ENCODE peak calls at places on chromosomes 3 and 15, in nine cellular contexts. One of them, this sample, is unnamed.

GRCh38 chr3:13317596-13318320 is 102.4 kb downstream of the NUP210 start:
- DNase-seq in retina: no peak
- DNase-seq in Right ventricle myocardium superior: no peak
- DNase-seq in activated naive CD4-positive, alpha-beta T cell treated with anti-CD3 and anti-CD28 coated beads for 36 hours: no peak
- DNase-seq in nucleus accumbens: no peak
- DNase-seq in T-helper 2 cell: no peak
- DNase-seq in BE2C: no peak
- DNase-seq in amniotic stem cell: no peak
- DNase-seq in naive thymus-derived CD8-positive, alpha-beta T cell: no peak
- DNase-seq in this sample: no peak

GRCh38 chr3:98994128-98994762 is 92.8 kb upstream of the DCBLD2 start:
- DNase-seq in retina: peak
- DNase-seq in Right ventricle myocardium superior: no peak
- DNase-seq in activated naive CD4-positive, alpha-beta T cell treated with anti-CD3 and anti-CD28 coated beads for 36 hours: no peak
- DNase-seq in nucleus accumbens: no peak
- DNase-seq in T-helper 2 cell: no peak
- DNase-seq in BE2C: no peak
- DNase-seq in amniotic stem cell: peak
- DNase-seq in naive thymus-derived CD8-positive, alpha-beta T cell: no peak
- DNase-seq in this sample: peak

GRCh38 chr15:74370471-74370870 is 3.0 kb upstream of the CYP11A1 start:
- DNase-seq in retina: no peak
- DNase-seq in Right ventricle myocardium superior: no peak
- DNase-seq in activated naive CD4-positive, alpha-beta T cell treated with anti-CD3 and anti-CD28 coated beads for 36 hours: no peak
- DNase-seq in nucleus accumbens: no peak
- DNase-seq in T-helper 2 cell: no peak
- DNase-seq in BE2C: no peak
- DNase-seq in amniotic stem cell: no peak
- DNase-seq in naive thymus-derived CD8-positive, alpha-beta T cell: no peak
- DNase-seq in this sample: no peak

GRCh38 chr3:126300761-126301481 is 56.3 kb downstream of the KLF15 start:
- DNase-seq in retina: no peak
- DNase-seq in Right ventricle myocardium superior: peak
- DNase-seq in activated naive CD4-positive, alpha-beta T cell treated with anti-CD3 and anti-CD28 coated beads for 36 hours: no peak
- DNase-seq in nucleus accumbens: no peak
- DNase-seq in T-helper 2 cell: no peak
- DNase-seq in BE2C: no peak
- DNase-seq in amniotic stem cell: no peak
- DNase-seq in naive thymus-derived CD8-positive, alpha-beta T cell: no peak
- DNase-seq in this sample: no peak

GRCh38 chr3:122513386-122514122 is 1.2 kb downstream of the KPNA1 start:
- DNase-seq in retina: no peak
- DNase-seq in Right ventricle myocardium superior: no peak
- DNase-seq in activated naive CD4-positive, alpha-beta T cell treated with anti-CD3 and anti-CD28 coated beads for 36 hours: no peak
- DNase-seq in nucleus accumbens: no peak
- DNase-seq in T-helper 2 cell: no peak
- DNase-seq in BE2C: no peak
- DNase-seq in amniotic stem cell: peak
- DNase-seq in naive thymus-derived CD8-positive, alpha-beta T cell: no peak
- DNase-seq in this sample: no peak

GRCh38 chr3:74789111-74789510 is 174.7 kb upstream of the CNTN3 start:
- DNase-seq in retina: no peak
- DNase-seq in Right ventricle myocardium superior: no peak
- DNase-seq in activated naive CD4-positive, alpha-beta T cell treated with anti-CD3 and anti-CD28 coated beads for 36 hours: no peak
- DNase-seq in nucleus accumbens: peak
- DNase-seq in T-helper 2 cell: no peak
- DNase-seq in BE2C: no peak
- DNase-seq in amniotic stem cell: no peak
- DNase-seq in naive thymus-derived CD8-positive, alpha-beta T cell: no peak
- DNase-seq in this sample: no peak

GRCh38 chr15:71282086-71282485 is 166.8 kb downstream of the THSD4 start:
- DNase-seq in retina: no peak
- DNase-seq in Right ventricle myocardium superior: no peak
- DNase-seq in activated naive CD4-positive, alpha-beta T cell treated with anti-CD3 and anti-CD28 coated beads for 36 hours: no peak
- DNase-seq in nucleus accumbens: no peak
- DNase-seq in T-helper 2 cell: no peak
- DNase-seq in BE2C: no peak
- DNase-seq in amniotic stem cell: no peak
- DNase-seq in naive thymus-derived CD8-positive, alpha-beta T cell: no peak
- DNase-seq in this sample: peak

GRCh38 chr3:128879991-128880390 is 571 bp downstream of the ACAD9 start:
- DNase-seq in retina: no peak
- DNase-seq in Right ventricle myocardium superior: no peak
- DNase-seq in activated naive CD4-positive, alpha-beta T cell treated with anti-CD3 and anti-CD28 coated beads for 36 hours: no peak
- DNase-seq in nucleus accumbens: no peak
- DNase-seq in T-helper 2 cell: no peak
- DNase-seq in BE2C: no peak
- DNase-seq in amniotic stem cell: no peak
- DNase-seq in naive thymus-derived CD8-positive, alpha-beta T cell: no peak
- DNase-seq in this sample: no peak

GRCh38 chr3:174430986-174431385 is 428.1 kb upstream of the NAALADL2 start:
- DNase-seq in retina: no peak
- DNase-seq in Right ventricle myocardium superior: no peak
- DNase-seq in activated naive CD4-positive, alpha-beta T cell treated with anti-CD3 and anti-CD28 coated beads for 36 hours: no peak
- DNase-seq in nucleus accumbens: no peak
- DNase-seq in T-helper 2 cell: no peak
- DNase-seq in BE2C: no peak
- DNase-seq in amniotic stem cell: no peak
- DNase-seq in naive thymus-derived CD8-positive, alpha-beta T cell: no peak
- DNase-seq in this sample: no peak

GRCh38 chr3:192607798-192608197 is 119.5 kb downstream of the FGF12 start:
- DNase-seq in retina: no peak
- DNase-seq in Right ventricle myocardium superior: no peak
- DNase-seq in activated naive CD4-positive, alpha-beta T cell treated with anti-CD3 and anti-CD28 coated beads for 36 hours: no peak
- DNase-seq in nucleus accumbens: no peak
- DNase-seq in T-helper 2 cell: no peak
- DNase-seq in BE2C: no peak
- DNase-seq in amniotic stem cell: no peak
- DNase-seq in naive thymus-derived CD8-positive, alpha-beta T cell: no peak
- DNase-seq in this sample: no peak

This sample was measured in left kidney.